ENCODE peak calls at places on chromosomes 1 and 21, in six cellular contexts. S, T, U, F, V and Y are unnamed samples.
A peak's percentile ranks its signal among the peaks of the same experiment; 100 is the strongest.

GRCh38 chr1:26083246-26083645 is 15.8 kb upstream of the TRIM63 start:
- DNase-seq in U (no peak), S (peak; percentile 55), V (no peak), T (no peak), F (no peak), Y (no peak)

GRCh38 chr1:180123463-180123936 is 31.2 kb upstream of the QSOX1 start:
- DNase-seq in U (no peak), S (no peak), T (no peak), V (no peak), F (no peak), Y (no peak)

GRCh38 chr21:42513985-42514882 is 582 bp downstream of the SLC37A1 start:
- DNase-seq in F (peak; percentile 73), T (peak; percentile 41), U (peak; percentile 33), V (no peak), S (peak; percentile 41), Y (peak; percentile 8)

GRCh38 chr1:193626695-193627094 is 440.3 kb upstream of the B3GALT2 start:
- DNase-seq in T (no peak), V (no peak), F (no peak), S (no peak), U (no peak), Y (no peak)

GRCh38 chr1:180524160-180524914 is 22.0 kb upstream of the ACBD6 start:
- DNase-seq in T (no peak), S (no peak), U (no peak), V (no peak), F (no peak), Y (no peak)

GRCh38 chr1:230743874-230744273 is 3.3 kb upstream of the CAPN9 start:
- DNase-seq in U (no peak), V (no peak), F (no peak), T (no peak), S (no peak), Y (peak; percentile 47)

GRCh38 chr1:232385221-232385620 is 244.7 kb downstream of the SIPA1L2 start:
- DNase-seq in U (no peak), S (no peak), T (no peak), V (no peak), F (no peak), Y (no peak)

GRCh38 chr1:116477428-116477827 is 93.4 kb downstream of the CD58 start:
- DNase-seq in U (no peak), S (no peak), T (no peak), F (no peak), V (no peak), Y (no peak)

GRCh38 chr21:36602735-36603134 is 96.2 kb upstream of the SIM2 start:
- DNase-seq in T (no peak), V (no peak), S (no peak), F (no peak), U (no peak), Y (no peak)

GRCh38 chr21:35111531-35111930 is 62.4 kb upstream of the RUNX1 start:
- DNase-seq in V (no peak), U (no peak), T (no peak), F (no peak), S (no peak), Y (no peak)

GRCh38 chr1:160797861-160798273 is 1.9 kb downstream of the LY9 start:
- DNase-seq in T (no peak), S (no peak), V (no peak), F (no peak), U (peak; percentile 33), Y (no peak)

GRCh38 chr1:231020139-231020601 is 19.9 kb downstream of the FAM89A start:
- DNase-seq in S (peak; percentile 21), F (no peak), U (no peak), T (no peak), V (no peak), Y (no peak)

GRCh38 chr1:180937624-180938225 is 25.0 kb downstream of the KIAA1614 start:
- DNase-seq in T (no peak), U (no peak), S (no peak), V (no peak), F (no peak), Y (no peak)

GRCh38 chr1:225724251-225724650 is 53.4 kb upstream of the SRP9 start:
- DNase-seq in S (no peak), T (no peak), F (no peak), U (no peak), V (no peak), Y (no peak)

GRCh38 chr1:1879942-1880341 is 10.9 kb downstream of the GNB1 start:
- DNase-seq in T (no peak), V (no peak), S (no peak), F (no peak), U (no peak), Y (no peak)

GRCh38 chr1:36094621-36095061 is 5.9 kb downstream of the ADPRS start:
- DNase-seq in V (no peak), F (no peak), U (no peak), S (no peak), T (no peak), Y (no peak)

GRCh38 chr1:53637726-53638640 is 101.0 kb downstream of the GLIS1 start:
- DNase-seq in U (no peak), V (no peak), F (no peak), S (no peak), T (no peak), Y (no peak)

GRCh38 chr1:153922076-153922837 is 515 bp downstream of the GATAD2B start:
- DNase-seq in U (no peak), S (peak; percentile 48), F (peak; percentile 76), V (peak; percentile 63), T (peak; percentile 48), Y (no peak)

GRCh38 chr1:37753473-37754321 is 11.2 kb downstream of the EPHA10 start:
- DNase-seq in S (no peak), V (no peak), F (no peak), U (no peak), T (no peak), Y (no peak)

GRCh38 chr21:26473471-26473870 is 99.6 kb downstream of the CYYR1 start:
- DNase-seq in F (no peak), T (no peak), V (no peak), U (no peak), S (no peak), Y (no peak)

GRCh38 chr1:182520746-182521145 is 68.3 kb downstream of the RNASEL start:
- DNase-seq in U (no peak), F (no peak), S (no peak), T (no peak), V (no peak), Y (no peak)

GRCh38 chr1:195709821-195710220 is 898.4 kb downstream of the KCNT2 start:
- DNase-seq in U (no peak), F (peak; percentile 24), T (no peak), S (no peak), V (no peak), Y (no peak)

GRCh38 chr1:197837911-197838310 is 62.6 kb upstream of the DENND1B start:
- DNase-seq in V (no peak), F (no peak), T (no peak), U (no peak), S (no peak), Y (no peak)

GRCh38 chr1:53959664-53960250 is 13.6 kb downstream of the LRRC42 start:
- DNase-seq in V (peak; percentile 5), F (no peak), U (no peak), T (no peak), S (no peak), Y (peak; percentile 51)

GRCh38 chr1:18875107-18875795 is 15.8 kb upstream of the TAS1R2 start:
- DNase-seq in U (peak; percentile 31), S (peak; percentile 79), V (peak; percentile 28), F (peak; percentile 94), T (peak; percentile 63), Y (peak; percentile 64)